ENCODE peak calls at places on chromosomes 2 and 18, in ten cellular contexts. P is mucosa of gallbladder; F is dermis blood vessel endothelial cell; E is CD4-positive, alpha-beta T cell; V is naive thymus-derived CD8-positive, alpha-beta T cell; X is astrocyte of the cerebellum; W is SIG-M5; B is GF-D8; A is activated naive CD4-positive, alpha-beta T cell; C is NCI-H1092. L is an unnamed sample.

GRCh38 chr2:159476329-159476728 is 140.0 kb downstream of the BAZ2B start:
- DNase-seq in V (no peak), A (no peak), E (no peak), X (no peak), F (no peak), B (no peak), C (no peak), P (no peak), W (no peak), L (no peak)

GRCh38 chr2:233501198-233502076 is 65.1 kb downstream of the USP40 start:
- DNase-seq in F (no peak), P (no peak), B (no peak), W (no peak), E (no peak), X (peak; percentile 29), A (no peak), V (no peak), C (no peak), L (no peak)

GRCh38 chr18:32848836-32849235 is 76.0 kb upstream of the KLHL14 start:
- DNase-seq in F (no peak), A (no peak), E (no peak), W (no peak), V (no peak), P (no peak), X (peak; percentile 16), C (no peak), B (no peak), L (no peak)

GRCh38 chr2:88128654-88129312 is 921 bp upstream of the FABP1 start:
- DNase-seq in F (no peak), P (no peak), A (no peak), X (no peak), E (no peak), C (no peak), B (no peak), W (no peak), V (no peak), L (no peak)

GRCh38 chr18:3402962-3403585 is 46.9 kb upstream of the TGIF1 start:
- DNase-seq in C (no peak), E (no peak), X (no peak), A (no peak), F (no peak), P (no peak), W (no peak), B (no peak), V (no peak), L (peak; percentile 26)

GRCh38 chr2:37564356-37564755 is 107.1 kb downstream of the CDC42EP3 start:
- DNase-seq in B (no peak), X (no peak), E (no peak), P (no peak), A (no peak), V (no peak), W (no peak), C (no peak), F (no peak), L (no peak)

GRCh38 chr2:227871375-227871788 is at the start of gene DAW1:
- DNase-seq in C (no peak), X (no peak), P (peak; percentile 36), E (peak; percentile 27), V (peak; percentile 67), B (no peak), F (peak; percentile 81), W (no peak), A (peak; percentile 1), L (no peak)

GRCh38 chr2:96344011-96344410 is 8.4 kb downstream of the NCAPH start:
- DNase-seq in P (peak; percentile 30), X (peak; percentile 32), E (peak; percentile 37), V (no peak), W (no peak), F (no peak), B (no peak), C (no peak), A (no peak), L (no peak)

GRCh38 chr18:47492691-47493090 is 241.2 kb upstream of the SKOR2 start:
- DNase-seq in X (no peak), E (no peak), V (no peak), B (no peak), P (no peak), C (no peak), A (no peak), F (no peak), W (no peak), L (no peak)

GRCh38 chr2:199983534-199983933 is 28.2 kb downstream of the MAIP1 start:
- DNase-seq in B (no peak), A (no peak), C (no peak), V (no peak), W (no peak), E (no peak), F (no peak), P (no peak), X (no peak), L (no peak)

GRCh38 chr2:13533524-13533922 is 816.8 kb downstream of the TRIB2 start:
- DNase-seq in E (no peak), X (no peak), V (no peak), F (no peak), C (no peak), P (no peak), A (no peak), W (no peak), B (no peak), L (no peak)

GRCh38 chr2:235330775-235331438 is 162.9 kb upstream of the AGAP1 start:
- DNase-seq in E (no peak), V (no peak), A (no peak), F (peak; percentile 15), X (peak; percentile 82), C (no peak), W (no peak), B (no peak), P (no peak), L (no peak)

GRCh38 chr2:88053301-88053700 is 2.3 kb downstream of the KRCC1 start:
- DNase-seq in P (no peak), A (no peak), W (no peak), V (no peak), C (no peak), X (no peak), B (peak; percentile 51), E (no peak), F (no peak), L (no peak)

GRCh38 chr2:185279999-185280398 is 458.6 kb upstream of the FSIP2 start:
- DNase-seq in F (peak; percentile 1), E (no peak), B (no peak), V (no peak), W (no peak), X (peak; percentile 16), A (no peak), P (no peak), C (no peak), L (peak; percentile 47)

GRCh38 chr2:186757009-186757408 is 63.1 kb downstream of the FAM171B start:
- DNase-seq in W (no peak), B (no peak), E (no peak), F (peak; percentile 54), V (no peak), X (no peak), P (no peak), C (no peak), A (no peak), L (no peak)

GRCh38 chr2:105834931-105835330 is 90.2 kb downstream of the NCK2 start:
- DNase-seq in E (no peak), X (no peak), A (no peak), W (peak; percentile 33), V (no peak), F (no peak), C (no peak), P (no peak), B (no peak), L (peak; percentile 53)

GRCh38 chr2:218671077-218671653 is 637 bp downstream of the RNF25 start:
- DNase-seq in X (no peak), F (peak; percentile 15), W (no peak), C (no peak), A (no peak), V (no peak), B (no peak), P (no peak), E (no peak), L (peak; percentile 41)

GRCh38 chr2:176595986-176596385 is 326.7 kb downstream of the MTX2 start:
- DNase-seq in F (peak; percentile 52), A (no peak), V (no peak), B (no peak), W (no peak), E (no peak), P (no peak), C (no peak), X (peak; percentile 36), L (no peak)

GRCh38 chr2:23926750-23927627 is at the start of gene ATAD2B:
- DNase-seq in F (peak; percentile 97), E (peak; percentile 91), B (peak; percentile 77), X (peak; percentile 86), W (peak; percentile 44), A (peak; percentile 72), C (peak; percentile 85), P (peak; percentile 94), V (peak; percentile 93), L (peak; percentile 96)

GRCh38 chr18:49725809-49726514 is 87.4 kb downstream of the ACAA2 start:
- DNase-seq in A (no peak), X (peak; percentile 99), P (peak; percentile 79), B (no peak), V (no peak), E (no peak), W (no peak), F (peak; percentile 85), C (no peak), L (no peak)

GRCh38 chr2:237956402-237956736 is 10.4 kb upstream of the UBE2F start:
- DNase-seq in F (no peak), C (no peak), A (no peak), P (no peak), V (no peak), E (no peak), X (no peak), W (no peak), B (no peak), L (no peak)

GRCh38 chr18:44789704-44790103 is 109.0 kb downstream of the SETBP1 start:
- DNase-seq in V (no peak), P (no peak), A (no peak), C (no peak), X (peak; percentile 19), E (no peak), F (no peak), B (no peak), W (no peak), L (no peak)

GRCh38 chr18:12943200-12943599 is 4.6 kb upstream of the SEH1L start:
- DNase-seq in X (no peak), E (no peak), F (no peak), C (no peak), A (no peak), P (no peak), V (no peak), B (no peak), W (no peak), L (no peak)

GRCh38 chr18:67200665-67201064 is 315.9 kb downstream of the DSEL start:
- DNase-seq in F (no peak), X (no peak), B (no peak), P (no peak), V (no peak), W (no peak), A (no peak), C (no peak), E (no peak), L (no peak)

GRCh38 chr18:8167036-8167435 is 442.2 kb upstream of the RAB12 start:
- DNase-seq in W (no peak), E (no peak), F (no peak), X (peak; percentile 13), P (no peak), B (no peak), V (no peak), A (no peak), C (no peak), L (no peak)

GRCh38 chr18:28736223-28736622 is 559.3 kb upstream of the CDH2 start:
- DNase-seq in V (no peak), W (no peak), C (no peak), E (no peak), B (no peak), X (no peak), P (no peak), A (no peak), F (peak; percentile 1), L (no peak)

GRCh38 chr2:3634631-3635091 is 23.3 kb upstream of the ALLC start:
- DNase-seq in B (no peak), A (no peak), V (no peak), F (no peak), W (no peak), C (no peak), P (no peak), E (no peak), X (no peak), L (no peak)

GRCh38 chr2:240925576-240926515 is 19.7 kb downstream of the CROCC2 start:
- DNase-seq in C (no peak), W (no peak), F (no peak), X (no peak), P (no peak), A (no peak), E (no peak), V (peak; percentile 24), B (no peak), L (no peak)